ENCODE peak calls at places on chromosomes 2 and 18, in nine cellular contexts. D is EL; O is naive thymus-derived CD8-positive, alpha-beta T cell; M is Caki2; E is neuronal stem cell; W is activated CD4-positive, alpha-beta T cell treated with anti-CD3 and anti-CD28 coated beads, Interleukin-2, amount 50 U/mL, for 1 hour; X is HEK293T; C is nucleus accumbens; K is prostate gland. A is an unnamed sample.

GRCh38 chr2:153944775-153945174 is 73.1 kb downstream of the GALNT13 start:
- DNase-seq in D (no peak), O (no peak), M (no peak), E (no peak), W (no peak), X (no peak), C (no peak), K (no peak), A (no peak)

GRCh38 chr2:4775668-4776067 is 916.5 kb upstream of the SOX11 start:
- DNase-seq in D (no peak), O (no peak), M (no peak), E (no peak), W (no peak), X (no peak), C (no peak), K (no peak), A (no peak)

GRCh38 chr2:58594175-58594574 is 353.1 kb upstream of the FANCL start:
- DNase-seq in D (peak), O (no peak), M (peak), E (no peak), W (no peak), X (peak), C (no peak), K (no peak), A (no peak)

GRCh38 chr2:65434592-65435241 is 2.3 kb upstream of the SPRED2 start:
- DNase-seq in D (no peak), O (no peak), M (no peak), E (no peak), W (no peak), X (no peak), C (no peak), K (no peak), A (no peak)

GRCh38 chr2:220043155-220043992 is 415.9 kb downstream of the SLC4A3 start:
- DNase-seq in D (peak), O (no peak), M (peak), E (no peak), W (no peak), X (no peak), C (no peak), K (no peak), A (peak)

GRCh38 chr2:240155080-240156025 is 14.9 kb upstream of the OTOS start:
- DNase-seq in D (no peak), O (no peak), M (no peak), E (peak), W (no peak), X (no peak), C (peak), K (no peak), A (no peak)

GRCh38 chr2:200378652-200379290 is 72.3 kb downstream of the SPATS2L start:
- DNase-seq in D (peak), O (no peak), M (peak), E (no peak), W (no peak), X (no peak), C (no peak), K (no peak), A (peak)

GRCh38 chr2:180314086-180314485 is 307.0 kb upstream of the CWC22 start:
- DNase-seq in D (peak), O (no peak), M (no peak), E (no peak), W (no peak), X (no peak), C (no peak), K (no peak), A (no peak)

GRCh38 chr2:34050413-34050812 is 451.3 kb upstream of the FAM98A start:
- DNase-seq in D (no peak), O (no peak), M (no peak), E (no peak), W (no peak), X (no peak), C (no peak), K (no peak), A (no peak)

GRCh38 chr18:22170421-22171262 is 1.3 kb downstream of the GATA6 start:
- DNase-seq in D (peak), O (no peak), M (peak), E (no peak), W (no peak), X (peak), C (no peak), K (peak), A (no peak)

GRCh38 chr2:64214281-64215115 is 70.3 kb upstream of the PELI1 start:
- DNase-seq in D (no peak), O (no peak), M (no peak), E (no peak), W (no peak), X (no peak), C (no peak), K (no peak), A (no peak)

GRCh38 chr18:79458131-79458838 is 62.6 kb downstream of the NFATC1 start:
- DNase-seq in D (peak), O (no peak), M (peak), E (peak), W (no peak), X (no peak), C (no peak), K (no peak), A (no peak)

GRCh38 chr2:127811397-127811860 is 458 bp upstream of the WDR33 start:
- DNase-seq in D (no peak), O (no peak), M (no peak), E (peak), W (no peak), X (no peak), C (peak), K (no peak), A (peak)

GRCh38 chr18:32057624-32058165 is 34.0 kb upstream of the RNF138 start:
- DNase-seq in D (no peak), O (no peak), M (no peak), E (no peak), W (no peak), X (no peak), C (no peak), K (no peak), A (no peak)

GRCh38 chr2:64166212-64166611 is 22.0 kb upstream of the PELI1 start:
- DNase-seq in D (no peak), O (no peak), M (no peak), E (no peak), W (no peak), X (no peak), C (no peak), K (no peak), A (no peak)

A was measured in DMS79 treated with DMSO at 0.1 percent for 48 hours.